ENCODE peak calls at places on chromosomes 11 and 22, in four cellular contexts. T is HepG2, E is K562, X is H1. N is an unnamed sample.

GRCh38 chr22:43014062-43014875 is 680 bp downstream of the PACSIN2 start:
- DNase-seq in T (peak; percentile 32), E (peak; percentile 39), X (peak; percentile 75), N (no peak)

GRCh38 chr11:95138448-95138847 is 48.8 kb downstream of the ENDOD1 start:
- DNase-seq in T (no peak), E (no peak), X (no peak), N (no peak)

GRCh38 chr11:120058931-120059330 is 79.0 kb downstream of the TRIM29 start:
- DNase-seq in T (no peak), E (no peak), X (peak; percentile 27), N (no peak)

GRCh38 chr22:49367016-49367697 is 460.5 kb downstream of the BRD1 start:
- DNase-seq in T (no peak), E (no peak), X (no peak), N (no peak)

GRCh38 chr11:115481528-115481927 is 22.7 kb downstream of the CADM1 start:
- DNase-seq in T (no peak), E (no peak), X (no peak), N (no peak)

GRCh38 chr11:132056689-132057088 is 686.3 kb downstream of the NTM start:
- DNase-seq in T (no peak), E (no peak), X (no peak), N (no peak)

GRCh38 chr11:2200536-2200935 is 28.9 kb upstream of the TH start:
- DNase-seq in T (no peak), E (no peak), X (no peak), N (no peak)

GRCh38 chr22:42300286-42301071 is 30.0 kb upstream of the TCF20 start:
- DNase-seq in T (no peak), E (peak; percentile 44), X (no peak), N (no peak)

GRCh38 chr11:62151737-62152102 is 27.9 kb downstream of the INCENP start:
- DNase-seq in T (no peak), E (no peak), X (no peak), N (no peak)

GRCh38 chr11:26187639-26188038 is 144.3 kb upstream of the ANO3 start:
- DNase-seq in T (peak; percentile 62), E (no peak), X (no peak), N (no peak)

GRCh38 chr11:72070486-72070885 is 9.9 kb downstream of the NUMA1 start:
- DNase-seq in T (no peak), E (no peak), X (no peak), N (no peak)

GRCh38 chr11:1659478-1659877 is 29.9 kb downstream of the KRTAP5-5 start:
- DNase-seq in T (no peak), E (no peak), X (no peak), N (no peak)

GRCh38 chr11:96105197-96105895 is 181.4 kb upstream of the MTMR2 start:
- DNase-seq in T (peak; percentile 59), E (no peak), X (no peak), N (no peak)

GRCh38 chr11:134067486-134067885 is 1.4 kb upstream of the JAM3 start:
- DNase-seq in T (no peak), E (no peak), X (no peak), N (no peak)

GRCh38 chr22:25551396-25551795 is 13.1 kb upstream of the GRK3 start:
- DNase-seq in T (no peak), E (no peak), X (no peak), N (no peak)

GRCh38 chr11:60790726-60791125 is 5.6 kb downstream of the MS4A10 start:
- DNase-seq in T (no peak), E (no peak), X (no peak), N (no peak)

GRCh38 chr11:71215372-71215965 is 36.9 kb downstream of the SHANK2 start:
- DNase-seq in T (no peak), E (no peak), X (no peak), N (no peak)

GRCh38 chr22:46035742-46036557 is 59.0 kb upstream of the WNT7B start:
- DNase-seq in T (peak; percentile 95), E (peak; percentile 95), X (peak; percentile 100), N (peak; percentile 96)

GRCh38 chr22:30332551-30332950 is 5.8 kb upstream of the TBC1D10A start:
- DNase-seq in T (no peak), E (no peak), X (no peak), N (no peak)

DNA sequence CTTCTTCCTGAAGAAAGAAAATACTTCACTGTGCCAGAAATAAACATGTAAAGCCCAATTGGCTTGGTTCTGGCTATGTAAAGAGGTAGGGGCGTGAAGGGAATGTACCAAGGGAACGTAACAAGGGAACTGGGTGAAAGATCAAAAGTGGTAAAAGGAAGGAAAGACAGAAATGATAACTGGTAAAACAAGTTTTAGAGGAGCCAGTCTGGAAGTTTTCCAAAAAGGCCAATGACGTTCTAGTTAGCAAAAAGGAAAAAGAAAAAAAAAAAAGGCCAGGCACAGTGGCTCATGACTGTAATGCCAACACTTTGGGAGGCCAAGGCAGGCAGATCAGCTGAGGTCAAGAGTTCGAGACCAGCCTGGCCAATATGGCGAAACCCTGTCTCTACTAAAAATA is 21.2 kb upstream of the CRTAM start:
- DNase-seq in T (no peak), E (no peak), X (no peak), N (peak; percentile 63)
- TF ChIP-seq FOSL1 in T (no peak), E (no peak), X (no peak), N (peak; percentile 26)

GRCh38 chr11:126485021-126485781 is 129.7 kb downstream of the ST3GAL4 start:
- DNase-seq in T (no peak), E (no peak), X (no peak), N (no peak)
- TF ChIP-seq FOSL1 in T (no peak), E (no peak), X (no peak), N (no peak)

DNA sequence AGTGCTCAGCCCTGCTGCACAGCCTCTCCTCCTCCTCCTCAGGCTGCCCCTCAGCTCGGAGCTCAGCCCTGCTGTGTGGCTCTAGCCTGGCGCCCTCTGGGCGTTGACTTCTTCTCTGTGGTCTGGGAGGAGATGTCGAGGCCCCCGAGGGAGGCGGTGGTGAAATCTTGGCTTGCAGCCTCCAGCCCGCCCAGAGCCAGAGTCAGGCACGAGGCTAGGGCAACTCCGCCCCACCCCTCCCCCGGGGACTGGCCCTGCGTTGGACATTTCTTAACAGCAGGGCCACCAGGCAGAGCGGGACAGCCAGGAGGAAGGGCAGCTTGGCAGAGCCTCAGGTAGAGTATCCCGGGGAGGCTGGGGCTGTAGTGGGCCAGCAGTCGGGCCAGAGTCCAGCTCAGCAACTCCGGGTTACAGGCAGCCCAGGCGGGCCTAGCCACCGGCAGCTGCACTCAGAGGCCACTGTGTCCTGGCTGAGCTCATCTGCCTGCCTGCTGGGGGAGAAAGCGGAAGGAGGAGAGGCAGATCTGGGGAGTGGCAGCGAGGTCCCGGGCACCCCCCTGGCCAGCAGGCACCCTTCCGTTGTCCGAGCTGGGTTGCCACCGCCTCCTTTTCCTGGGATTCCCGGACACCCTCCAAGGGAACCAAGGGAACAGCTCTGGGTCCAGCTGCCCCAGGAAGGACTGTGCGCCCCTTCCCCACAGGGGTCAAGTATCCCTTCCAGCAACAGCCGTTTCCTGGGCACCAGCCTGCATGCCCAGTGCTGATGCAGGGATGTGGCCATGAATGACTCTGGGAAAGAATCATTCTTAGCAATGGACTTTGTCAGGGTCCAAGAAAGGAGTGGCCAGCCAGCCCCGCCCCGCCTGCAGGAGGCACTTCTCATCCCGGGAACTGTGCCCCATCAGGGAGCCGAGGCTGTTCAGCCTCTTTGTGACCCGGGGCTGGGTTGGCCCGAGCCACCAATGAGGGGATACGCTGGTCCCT is at the start of gene ALDH3B1:
- DNase-seq in T (peak; percentile 73), E (peak; percentile 81), X (peak; percentile 72), N (peak; percentile 60)
- TF ChIP-seq FOSL1 in T (no peak), E (no peak), X (no peak), N (no peak)

GRCh38 chr11:6377902-6378694 is 12.2 kb upstream of the SMPD1 start:
- DNase-seq in T (no peak), E (no peak), X (no peak), N (no peak)
- TF ChIP-seq FOSL1 in T (no peak), E (no peak), X (no peak), N (no peak)

DNA sequence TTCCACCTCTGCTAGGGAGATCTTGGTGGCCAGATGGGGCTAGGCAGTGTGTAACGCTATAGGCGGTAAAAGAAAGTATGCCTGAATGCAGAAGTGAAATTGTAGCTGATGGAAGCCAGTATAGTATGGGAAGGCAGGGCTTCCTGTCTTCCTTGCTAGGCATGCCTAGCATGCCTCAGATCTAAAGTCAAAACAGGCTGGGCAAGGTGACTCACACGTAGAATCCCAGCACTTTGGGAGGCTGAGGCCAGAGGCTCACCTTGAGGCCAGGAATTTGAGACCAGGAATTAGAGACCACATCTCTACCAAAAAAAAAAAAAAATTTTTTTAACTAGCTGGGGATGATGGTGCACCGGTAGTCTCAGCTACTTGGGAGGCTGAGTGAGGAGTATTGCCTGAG is 281.7 kb upstream of the MTNR1B start:
- DNase-seq in T (no peak), E (no peak), X (no peak), N (no peak)
- TF ChIP-seq FOSL1 in T (no peak), E (no peak), X (no peak), N (no peak)

GRCh38 chr11:85941380-85941973 is 86.3 kb downstream of the CCDC83 start:
- DNase-seq in T (peak; percentile 56), E (peak; percentile 47), X (peak; percentile 58), N (no peak)
- TF ChIP-seq FOSL1 in T (no peak), E (no peak), X (no peak), N (no peak)

N was measured in HCT116.